ENCODE peak calls at places on chromosomes 16 and 17, in six cellular contexts. One of them, this sample, is unnamed.

GRCh38 chr17:47288531-47289116 is 35.0 kb downstream of the ITGB3 start:
- DNase-seq in stimulated activated naive CD4-positive, alpha-beta T cell: no peak
- DNase-seq in nucleus accumbens: no peak
- DNase-seq in aorta: no peak
- DNase-seq in left lung: no peak
- DNase-seq in stimulated activated CD4-positive, alpha-beta T cell treated with anti-CD3 and anti-CD28 coated beads, Interleukin-4, amount 100 ng/mL, for 1 hour: no peak
- DNase-seq in this sample: no peak

GRCh38 chr16:71205482-71206131 is 24.9 kb downstream of the HYDIN start:
- DNase-seq in stimulated activated naive CD4-positive, alpha-beta T cell: no peak
- DNase-seq in nucleus accumbens: peak
- DNase-seq in aorta: no peak
- DNase-seq in left lung: no peak
- DNase-seq in stimulated activated CD4-positive, alpha-beta T cell treated with anti-CD3 and anti-CD28 coated beads, Interleukin-4, amount 100 ng/mL, for 1 hour: no peak
- DNase-seq in this sample: no peak

GRCh38 chr17:55324296-55324978 is 59.7 kb downstream of the HLF start:
- DNase-seq in stimulated activated naive CD4-positive, alpha-beta T cell: no peak
- DNase-seq in nucleus accumbens: no peak
- DNase-seq in aorta: no peak
- DNase-seq in left lung: no peak
- DNase-seq in stimulated activated CD4-positive, alpha-beta T cell treated with anti-CD3 and anti-CD28 coated beads, Interleukin-4, amount 100 ng/mL, for 1 hour: no peak
- DNase-seq in this sample: no peak

GRCh38 chr16:87686697-87687570 is 78.9 kb downstream of the KLHDC4 start:
- DNase-seq in stimulated activated naive CD4-positive, alpha-beta T cell: no peak
- DNase-seq in nucleus accumbens: no peak
- DNase-seq in aorta: no peak
- DNase-seq in left lung: no peak
- DNase-seq in stimulated activated CD4-positive, alpha-beta T cell treated with anti-CD3 and anti-CD28 coated beads, Interleukin-4, amount 100 ng/mL, for 1 hour: no peak
- DNase-seq in this sample: no peak

GRCh38 chr17:80832266-80832676 is 159.4 kb upstream of the CHMP6 start:
- DNase-seq in stimulated activated naive CD4-positive, alpha-beta T cell: no peak
- DNase-seq in nucleus accumbens: no peak
- DNase-seq in aorta: peak
- DNase-seq in left lung: peak
- DNase-seq in stimulated activated CD4-positive, alpha-beta T cell treated with anti-CD3 and anti-CD28 coated beads, Interleukin-4, amount 100 ng/mL, for 1 hour: no peak
- DNase-seq in this sample: no peak

GRCh38 chr17:2347805-2348685 is 10.7 kb downstream of the SGSM2 start:
- DNase-seq in stimulated activated naive CD4-positive, alpha-beta T cell: no peak
- DNase-seq in nucleus accumbens: peak
- DNase-seq in aorta: no peak
- DNase-seq in left lung: no peak
- DNase-seq in stimulated activated CD4-positive, alpha-beta T cell treated with anti-CD3 and anti-CD28 coated beads, Interleukin-4, amount 100 ng/mL, for 1 hour: no peak
- DNase-seq in this sample: peak

GRCh38 chr17:28645576-28645939 is 600 bp upstream of the BLTP2 start:
- DNase-seq in stimulated activated naive CD4-positive, alpha-beta T cell: no peak
- DNase-seq in nucleus accumbens: no peak
- DNase-seq in aorta: no peak
- DNase-seq in left lung: no peak
- DNase-seq in stimulated activated CD4-positive, alpha-beta T cell treated with anti-CD3 and anti-CD28 coated beads, Interleukin-4, amount 100 ng/mL, for 1 hour: no peak
- DNase-seq in this sample: no peak

GRCh38 chr16:81707411-81708321 is 71.4 kb upstream of the PLCG2 start:
- DNase-seq in stimulated activated naive CD4-positive, alpha-beta T cell: no peak
- DNase-seq in nucleus accumbens: no peak
- DNase-seq in aorta: no peak
- DNase-seq in left lung: no peak
- DNase-seq in stimulated activated CD4-positive, alpha-beta T cell treated with anti-CD3 and anti-CD28 coated beads, Interleukin-4, amount 100 ng/mL, for 1 hour: no peak
- DNase-seq in this sample: no peak

GRCh38 chr17:77096570-77097214 is 44.1 kb upstream of the SEC14L1 start:
- DNase-seq in stimulated activated naive CD4-positive, alpha-beta T cell: peak
- DNase-seq in nucleus accumbens: no peak
- DNase-seq in aorta: no peak
- DNase-seq in left lung: no peak
- DNase-seq in stimulated activated CD4-positive, alpha-beta T cell treated with anti-CD3 and anti-CD28 coated beads, Interleukin-4, amount 100 ng/mL, for 1 hour: no peak
- DNase-seq in this sample: no peak

GRCh38 chr17:73459980-73460379 is 148.2 kb upstream of the CDC42EP4 start:
- DNase-seq in stimulated activated naive CD4-positive, alpha-beta T cell: no peak
- DNase-seq in nucleus accumbens: no peak
- DNase-seq in aorta: no peak
- DNase-seq in left lung: no peak
- DNase-seq in stimulated activated CD4-positive, alpha-beta T cell treated with anti-CD3 and anti-CD28 coated beads, Interleukin-4, amount 100 ng/mL, for 1 hour: no peak
- DNase-seq in this sample: no peak

GRCh38 chr17:66474810-66475497 is 172.5 kb downstream of the PRKCA start:
- DNase-seq in stimulated activated naive CD4-positive, alpha-beta T cell: no peak
- DNase-seq in nucleus accumbens: no peak
- DNase-seq in aorta: no peak
- DNase-seq in left lung: no peak
- DNase-seq in stimulated activated CD4-positive, alpha-beta T cell treated with anti-CD3 and anti-CD28 coated beads, Interleukin-4, amount 100 ng/mL, for 1 hour: no peak
- DNase-seq in this sample: no peak

GRCh38 chr17:75318211-75318610 is 29.0 kb upstream of the SLC25A19 start:
- DNase-seq in stimulated activated naive CD4-positive, alpha-beta T cell: no peak
- DNase-seq in nucleus accumbens: no peak
- DNase-seq in aorta: no peak
- DNase-seq in left lung: no peak
- DNase-seq in stimulated activated CD4-positive, alpha-beta T cell treated with anti-CD3 and anti-CD28 coated beads, Interleukin-4, amount 100 ng/mL, for 1 hour: no peak
- DNase-seq in this sample: no peak

GRCh38 chr17:77281024-77281903 is 140.5 kb downstream of the SEC14L1 start:
- DNase-seq in stimulated activated naive CD4-positive, alpha-beta T cell: peak
- DNase-seq in nucleus accumbens: peak
- DNase-seq in aorta: no peak
- DNase-seq in left lung: peak
- DNase-seq in stimulated activated CD4-positive, alpha-beta T cell treated with anti-CD3 and anti-CD28 coated beads, Interleukin-4, amount 100 ng/mL, for 1 hour: peak
- DNase-seq in this sample: peak

GRCh38 chr16:56617212-56618085 is 8.1 kb upstream of the MT1E start:
- DNase-seq in stimulated activated naive CD4-positive, alpha-beta T cell: peak
- DNase-seq in nucleus accumbens: peak
- DNase-seq in aorta: peak
- DNase-seq in left lung: peak
- DNase-seq in stimulated activated CD4-positive, alpha-beta T cell treated with anti-CD3 and anti-CD28 coated beads, Interleukin-4, amount 100 ng/mL, for 1 hour: peak
- DNase-seq in this sample: no peak